ENCODE peak calls at places on chromosomes 13 and 19, in five cellular contexts. D is IMR-90, Z is DND-41, N is neuronal stem cell, F is GM12878. O is an unnamed sample. For H3K4me1, the result is how much of the 10 kb centered on the place peaks cover.

GRCh38 chr13:113152894-113153809 is 5.3 kb upstream of the PROZ start:
- DNase-seq in D (no peak), Z (peak), N (peak), F (no peak), O (no peak)

GRCh38 chr13:20219585-20219984 is 12.5 kb downstream of the GJB6 start:
- DNase-seq in D (no peak), Z (no peak), N (no peak), F (peak), O (no peak)

GRCh38 chr19:30846102-30846501 is 473.9 kb downstream of the ZNF536 start:
- DNase-seq in D (no peak), Z (no peak), N (no peak), F (no peak), O (no peak)

GRCh38 chr13:40784540-40784939 is 4.9 kb upstream of the SLC25A15 start:
- DNase-seq in D (no peak), Z (no peak), N (no peak), F (no peak), O (no peak)

GRCh38 chr19:54275951-54276350 is 5.0 kb downstream of the LILRB2 start:
- DNase-seq in D (no peak), Z (no peak), N (no peak), F (no peak), O (no peak)

GRCh38 chr19:30163663-30164062 is 208.5 kb upstream of the ZNF536 start:
- DNase-seq in D (no peak), Z (no peak), N (no peak), F (no peak), O (no peak)

GRCh38 chr13:89052699-89053098 is 1381.5 kb downstream of the SLITRK5 start:
- DNase-seq in D (no peak), Z (no peak), N (no peak), F (no peak), O (no peak)

GRCh38 chr13:98930014-98930625 is 47.7 kb downstream of the DOCK9 start:
- DNase-seq in D (no peak), Z (peak), N (no peak), F (no peak), O (no peak)

GRCh38 chr13:78299832-78300623 is 303.3 kb downstream of the POU4F1 start:
- DNase-seq in D (no peak), Z (no peak), N (no peak), F (no peak), O (no peak)

GRCh38 chr13:26459276-26460131 is 98.0 kb upstream of the WASF3 start:
- DNase-seq in D (no peak), Z (no peak), N (no peak), F (no peak), O (no peak)

GRCh38 chr19:41691268-41691970 is 3.3 kb upstream of the CEACAM7 start:
- DNase-seq in D (no peak), Z (no peak), N (no peak), F (no peak), O (no peak)

GRCh38 chr13:41267106-41267505 is 3.7 kb upstream of the MTRF1 start:
- DNase-seq in D (peak), Z (no peak), N (no peak), F (no peak), O (peak)

GRCh38 chr13:99022953-99023352 is 45.1 kb upstream of the DOCK9 start:
- DNase-seq in D (no peak), Z (no peak), N (no peak), F (no peak), O (peak)

GRCh38 chr19:35746087-35746462 is 624 bp downstream of the PSENEN start:
- DNase-seq in D (no peak), Z (no peak), N (no peak), F (no peak), O (no peak)

GRCh38 chr19:45637890-45638667 is 1.1 kb downstream of the EML2 start:
- DNase-seq in D (peak), Z (no peak), N (no peak), F (no peak), O (peak)

GRCh38 chr19:47609885-47610545 is 1.1 kb downstream of the BICRA start:
- DNase-seq in D (peak), Z (peak), N (peak), F (no peak), O (peak)

GRCh38 chr13:48492123-48493075 is 40.5 kb downstream of the RCBTB2 start:
- DNase-seq in D (peak), Z (peak), N (no peak), F (peak), O (peak)

GRCh38 chr13:105634059-105634458 is 901.4 kb downstream of the EFNB2 start:
- DNase-seq in D (no peak), Z (no peak), N (no peak), F (no peak), O (no peak)

GRCh38 chr19:31548941-31549340 is 199.7 kb upstream of the TSHZ3 start:
- DNase-seq in D (peak), Z (peak), N (no peak), F (no peak), O (peak)

GRCh38 chr19:50897612-50898011 is 13.6 kb downstream of the KLK4 start:
- DNase-seq in D (no peak), Z (no peak), N (no peak), F (no peak), O (peak)

GRCh38 chr19:48354332-48354992 is 9.3 kb downstream of the TMEM143 start:
- DNase-seq in D (peak), Z (no peak), N (no peak), F (no peak), O (no peak)

GRCh38 chr19:5434970-5435641 is 20.1 kb upstream of the ZNRF4 start:
- DNase-seq in D (peak), Z (no peak), N (no peak), F (no peak), O (peak)

GRCh38 chr19:18109731-18110671 is 12.4 kb downstream of the MAST3 start:
- DNase-seq in D (no peak), Z (peak), N (no peak), F (no peak), O (no peak)

GRCh38 chr19:48968813-48969218 is 3.7 kb downstream of the FTL start:
- DNase-seq in D (no peak), Z (no peak), N (no peak), F (no peak), O (no peak)

GRCh38 chr13:49667773-49668172 is 23.5 kb downstream of the EBPL start:
- DNase-seq in D (peak), Z (no peak), N (no peak), F (no peak), O (no peak)

GRCh38 chr13:51608857-51609406 is 24.7 kb downstream of the WDFY2 start:
- DNase-seq in D (no peak), Z (no peak), N (no peak), F (no peak), O (no peak)

GRCh38 chr13:51832471-51833152 is 12.4 kb downstream of the TMEM272 start:
- DNase-seq in D (peak), Z (peak), N (no peak), F (no peak), O (no peak)

GRCh38 chr19:49492573-49493411 is 3.4 kb upstream of the RPS11 start:
- DNase-seq in D (peak), Z (no peak), N (no peak), F (no peak), O (no peak)

GRCh38 chr19:8311461-8312260 is 3.5 kb upstream of the CD320 start:
- DNase-seq in D (no peak), Z (no peak), N (no peak), F (no peak), O (no peak)

GRCh38 chr13:77740931-77741586 is 43.6 kb downstream of the SLAIN1 start:
- DNase-seq in D (no peak), Z (no peak), N (no peak), F (no peak), O (no peak)

GRCh38 chr19:7247160-7247559 is 47.1 kb downstream of the INSR start:
- DNase-seq in D (no peak), Z (no peak), N (no peak), F (no peak), O (peak)

GRCh38 chr13:75161804-75162203 is 320.2 kb downstream of the TBC1D4 start:
- DNase-seq in D (no peak), Z (no peak), N (no peak), F (no peak), O (no peak)

GRCh38 chr19:42436006-42436405 is 6.7 kb downstream of the CXCL17 start:
- DNase-seq in D (no peak), Z (no peak), N (no peak), F (no peak), O (no peak)

GRCh38 chr19:10768369-10768768 is 50.5 kb downstream of the DNM2 start:
- DNase-seq in D (no peak), Z (no peak), N (no peak), F (no peak), O (no peak)

GRCh38 chr19:10766681-10767201 is 48.9 kb downstream of the DNM2 start:
- DNase-seq in D (peak), Z (no peak), N (no peak), F (no peak), O (no peak)

GRCh38 chr19:10769533-10770491 is 51.9 kb downstream of the DNM2 start:
- DNase-seq in D (peak), Z (no peak), N (no peak), F (no peak), O (no peak)

GRCh38 chr19:10767726-10768125 is 49.8 kb downstream of the DNM2 start:
- DNase-seq in D (no peak), Z (no peak), N (no peak), F (no peak), O (no peak)

GRCh38 chr19:10768936-10769335 is 51.1 kb downstream of the DNM2 start:
- DNase-seq in D (no peak), Z (no peak), N (no peak), F (no peak), O (no peak)
- H3K9ac ChIP-seq in D (no peak), Z (no peak), N (peak), F (no peak), O (no peak)

GRCh38 chr19:4060621-4061177 is 6.0 kb downstream of the ZBTB7A start:
- DNase-seq in D (no peak), Z (no peak), N (no peak), F (no peak), O (no peak)
- H3K4me1 ChIP-seq in D (under half), Z (under half), N (under half), F (under half), O (half or more)

DNA sequence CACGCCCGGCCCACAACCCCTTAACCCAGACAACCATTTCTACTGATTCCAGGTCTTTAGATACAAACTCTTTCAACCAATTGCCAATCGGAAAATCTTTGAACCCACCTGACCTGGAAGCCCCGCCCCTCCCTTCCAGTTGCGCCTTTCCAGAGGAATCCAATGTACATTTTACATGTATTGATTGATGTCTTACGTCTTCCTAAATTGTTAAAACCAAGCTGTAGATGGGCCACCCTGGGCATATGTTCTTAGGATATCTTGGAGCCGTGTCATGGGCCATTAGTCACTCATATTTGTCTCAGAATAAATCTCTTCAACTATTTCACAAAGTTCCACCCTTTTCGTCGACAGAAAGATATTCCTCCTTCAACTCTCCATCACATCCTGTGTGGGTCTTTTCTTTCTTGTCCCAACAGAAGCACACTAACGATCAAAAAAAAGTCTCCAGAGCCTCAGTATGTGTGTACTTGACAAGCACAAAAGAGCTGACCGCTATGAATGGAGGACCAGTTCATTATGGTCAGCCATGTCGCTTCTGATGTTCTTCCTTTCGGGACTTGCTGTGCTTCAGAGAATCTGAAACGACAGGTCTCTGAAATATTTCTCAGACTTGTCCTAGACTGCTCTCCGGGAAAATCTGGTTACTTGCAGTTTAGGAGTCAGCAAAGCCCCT is 601 bp upstream of the ZNF749 start:
- DNase-seq in D (no peak), Z (peak), N (no peak), F (no peak), O (no peak)
- H3K9ac ChIP-seq in D (peak), Z (peak), N (no peak), F (peak), O (peak)

DNA sequence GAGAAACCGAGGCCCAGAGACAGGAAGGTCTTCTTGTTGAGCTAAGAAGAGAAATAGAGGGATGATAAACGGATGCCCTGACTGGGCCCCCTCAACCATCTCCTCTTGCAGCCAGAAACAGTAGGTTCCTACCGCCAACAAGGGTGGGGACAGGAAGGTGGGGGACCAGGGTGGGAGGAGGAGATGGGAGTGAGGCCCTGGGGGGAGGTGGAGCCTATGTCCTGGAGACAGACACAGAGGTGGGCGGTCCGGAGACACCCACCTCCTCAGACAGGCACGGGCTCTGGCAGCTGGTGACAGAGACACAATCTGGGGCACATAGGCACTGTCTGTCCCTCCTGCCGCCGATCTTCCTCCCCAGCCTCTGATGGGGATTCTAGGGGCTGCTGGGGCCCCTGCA is 16.9 kb downstream of the GADD45B start:
- DNase-seq in D (no peak), Z (peak), N (no peak), F (no peak), O (no peak)
- H3K4me1 ChIP-seq in D (under half), Z (under half), N (under half), F (under half), O (under half)

DNA sequence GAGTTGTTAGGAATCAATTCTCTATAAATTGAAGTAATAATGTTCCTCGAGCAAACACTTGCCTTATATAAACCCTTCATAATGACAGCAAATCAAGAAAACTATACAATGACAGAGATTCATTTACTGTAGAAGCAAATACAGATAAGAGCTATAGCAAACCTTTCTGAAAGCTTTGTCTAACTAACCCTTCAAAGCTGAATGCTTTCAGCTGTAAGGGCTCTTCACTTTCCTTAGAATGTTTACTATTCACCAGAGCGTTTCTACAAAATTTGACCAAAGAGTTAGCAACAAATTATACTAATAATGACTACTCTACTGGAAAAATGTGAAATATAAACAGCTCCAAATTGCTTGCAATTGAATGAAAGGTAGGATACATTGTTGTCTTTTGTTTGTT is 218.1 kb downstream of the SLITRK5 start:
- DNase-seq in D (no peak), Z (no peak), N (no peak), F (no peak), O (no peak)
- H3K9ac ChIP-seq in D (no peak), Z (no peak), N (no peak), F (no peak), O (no peak)

GRCh38 chr13:24502567-24503375 is 9.8 kb downstream of the PARP4 start:
- DNase-seq in D (peak), Z (no peak), N (peak), F (no peak), O (peak)

GRCh38 chr13:24493356-24493755 is 19.2 kb downstream of the PARP4 start:
- DNase-seq in D (no peak), Z (no peak), N (no peak), F (no peak), O (no peak)

GRCh38 chr13:24500977-24501376 is 11.6 kb downstream of the PARP4 start:
- DNase-seq in D (peak), Z (no peak), N (no peak), F (no peak), O (peak)

GRCh38 chr13:24495151-24495729 is 17.3 kb downstream of the PARP4 start:
- DNase-seq in D (no peak), Z (no peak), N (no peak), F (no peak), O (no peak)

GRCh38 chr13:24497742-24498141 is 14.8 kb downstream of the PARP4 start:
- DNase-seq in D (no peak), Z (no peak), N (no peak), F (no peak), O (no peak)
- H3K4me1 ChIP-seq in D (under half), Z (under half), N (under half), F (under half), O (under half)

O was measured in mammary epithelial cell.